ENCODE peak calls at places on chromosomes 4 and X, in five cellular contexts. U, X, H, J and N are unnamed samples.

GRCh38 chr4:29307755-29308154 is 1412.4 kb upstream of the PCDH7 start:
- DNase-seq in U (no peak), X (no peak), H (no peak), J (no peak), N (no peak)

GRCh38 chr4:168711197-168712120 is 214.6 kb downstream of the PALLD start:
- DNase-seq in U (no peak), X (no peak), H (no peak), J (no peak), N (no peak)

GRCh38 chrX:86002076-86002896 is 45.1 kb downstream of the CHM start:
- DNase-seq in U (peak), X (peak), H (no peak), J (peak), N (peak)

GRCh38 chr4:56129431-56129861 is 180.7 kb downstream of the CEP135 start:
- DNase-seq in U (no peak), X (peak), H (peak), J (no peak), N (no peak)

GRCh38 chr4:131638776-131639175 is 1510.3 kb upstream of the PCDH10 start:
- DNase-seq in U (peak), X (no peak), H (no peak), J (no peak), N (no peak)

GRCh38 chr4:73311428-73311827 is 52.8 kb upstream of the ANKRD17 start:
- DNase-seq in U (peak), X (no peak), H (no peak), J (no peak), N (no peak)

GRCh38 chrX:49838374-49838773 is 9.3 kb downstream of the PAGE4 start:
- DNase-seq in U (peak), X (peak), H (no peak), J (no peak), N (peak)

GRCh38 chr4:53575552-53575951 is 15.7 kb downstream of the LNX1 start:
- DNase-seq in U (no peak), X (no peak), H (no peak), J (no peak), N (no peak)

GRCh38 chrX:45344597-45344996 is 143.9 kb upstream of the DIPK2B start:
- DNase-seq in U (peak), X (no peak), H (no peak), J (no peak), N (no peak)

GRCh38 chrX:10106801-10107200 is 50.0 kb upstream of the CLCN4 start:
- DNase-seq in U (no peak), X (no peak), H (no peak), J (no peak), N (no peak)

GRCh38 chr4:78056265-78057129 is 626 bp upstream of the FRAS1 start:
- DNase-seq in U (peak), X (peak), H (peak), J (no peak), N (peak)

GRCh38 chr4:89657931-89658700 is 178.8 kb downstream of the SNCA start:
- DNase-seq in U (peak), X (no peak), H (no peak), J (no peak), N (no peak)

GRCh38 chrX:27254663-27255062 is 208.5 kb downstream of the PPP4R3C start:
- DNase-seq in U (no peak), X (no peak), H (no peak), J (no peak), N (no peak)

GRCh38 chr4:168380290-168380689 is 61.7 kb upstream of the DDX60 start:
- DNase-seq in U (no peak), X (no peak), H (no peak), J (no peak), N (no peak)

GRCh38 chr4:129153700-129154099 is 57.7 kb downstream of the C4orf33 start:
- DNase-seq in U (no peak), X (no peak), H (no peak), J (no peak), N (no peak)

GRCh38 chr4:25253072-25253447 is 19.2 kb downstream of the PI4K2B start:
- DNase-seq in U (no peak), X (no peak), H (no peak), J (no peak), N (no peak)

GRCh38 chr4:9898596-9899345 is 117.3 kb downstream of the DRD5 start:
- DNase-seq in U (no peak), X (peak), H (peak), J (peak), N (peak)

GRCh38 chrX:77446029-77446585 is 1.1 kb upstream of the FGF16 start:
- DNase-seq in U (no peak), X (peak), H (no peak), J (no peak), N (no peak)

GRCh38 chr4:48909697-48910096 is 3.1 kb upstream of the OCIAD2 start:
- DNase-seq in U (peak), X (peak), H (peak), J (peak), N (peak)

GRCh38 chr4:74546020-74546419 is 101.1 kb downstream of the AREG start:
- DNase-seq in U (peak), X (no peak), H (peak), J (no peak), N (no peak)

GRCh38 chr4:101948055-101948454 is 157.5 kb downstream of the BANK1 start:
- DNase-seq in U (no peak), X (no peak), H (no peak), J (no peak), N (no peak)

GRCh38 chr4:101953949-101954348 is 163.4 kb downstream of the BANK1 start:
- DNase-seq in U (peak), X (peak), H (peak), J (peak), N (peak)

GRCh38 chr4:101948951-101949350 is 158.4 kb downstream of the BANK1 start:
- DNase-seq in U (peak), X (no peak), H (no peak), J (no peak), N (no peak)

GRCh38 chr4:101952985-101953384 is 162.5 kb downstream of the BANK1 start:
- DNase-seq in U (no peak), X (no peak), H (no peak), J (no peak), N (no peak)

DNA sequence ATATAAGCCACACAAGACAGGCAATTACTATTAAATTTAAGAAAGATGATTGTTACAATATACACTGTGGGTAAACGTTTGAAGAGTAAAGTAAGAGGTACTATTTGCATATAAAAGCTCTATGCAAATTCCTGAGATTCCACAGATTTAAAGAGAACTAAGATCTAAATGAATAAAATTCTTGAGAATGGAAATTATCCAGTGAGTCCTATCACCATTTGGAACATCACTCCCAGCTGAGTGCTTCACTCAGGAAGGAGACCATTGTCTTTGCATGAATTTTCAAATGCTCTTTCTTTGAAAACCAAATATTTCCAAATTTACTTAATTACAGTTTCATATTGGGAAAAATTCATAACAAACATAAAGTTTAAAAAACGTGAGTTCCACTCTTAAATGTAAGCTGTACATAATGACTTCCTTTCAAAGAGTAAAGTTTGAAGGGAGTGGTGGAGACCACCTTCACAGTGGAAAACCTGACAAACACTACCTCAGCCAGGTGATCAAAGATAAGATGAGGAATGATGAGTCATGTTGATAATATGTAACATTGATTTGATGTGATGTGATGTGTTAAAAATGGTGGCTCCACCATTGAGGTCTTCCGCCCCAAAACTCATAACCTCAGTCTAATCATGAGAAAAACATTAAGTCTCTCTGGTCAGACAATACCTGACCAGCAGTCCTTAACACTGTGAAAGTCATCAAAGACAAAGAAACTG is 159.9 kb downstream of the BANK1 start:
- DNase-seq in U (no peak), X (no peak), H (no peak), J (no peak), N (no peak)
- H3K4ac ChIP-seq in U (no peak), X (no peak), H (no peak), J (no peak), N (no peak)

GRCh38 chr4:108111781-108112180 is 57.0 kb downstream of the LEF1 start:
- DNase-seq in U (no peak), X (no peak), H (no peak), J (no peak), N (no peak)
- H2BK12ac ChIP-seq in U (no peak), X (no peak), H (no peak), J (no peak), N (no peak)

GRCh38 chr4:109025471-109026076 is 262.7 kb upstream of the ETNPPL start:
- DNase-seq in U (peak), X (no peak), H (no peak), J (no peak), N (no peak)
- H4K91ac ChIP-seq in U (no peak), X (no peak), H (no peak), J (no peak), N (no peak)

GRCh38 chr4:188400456-188400855 is 261.2 kb downstream of the TRIML1 start:
- DNase-seq in U (no peak), X (no peak), H (no peak), J (no peak), N (no peak)
- H3K4ac ChIP-seq in U (no peak), X (no peak), H (no peak), J (peak), N (no peak)

GRCh38 chr4:71607109-71607508 is 176.8 kb downstream of the GC start:
- DNase-seq in U (no peak), X (no peak), H (no peak), J (no peak), N (no peak)
- H2BK12ac ChIP-seq in U (no peak), X (no peak), H (peak), J (no peak), N (no peak)

GRCh38 chr4:119000400-119000799 is 111.7 kb downstream of the SYNPO2 start:
- DNase-seq in U (no peak), X (no peak), H (no peak), J (no peak), N (no peak)
- H4K91ac ChIP-seq in U (no peak), X (no peak), H (no peak), J (no peak), N (no peak)

DNA sequence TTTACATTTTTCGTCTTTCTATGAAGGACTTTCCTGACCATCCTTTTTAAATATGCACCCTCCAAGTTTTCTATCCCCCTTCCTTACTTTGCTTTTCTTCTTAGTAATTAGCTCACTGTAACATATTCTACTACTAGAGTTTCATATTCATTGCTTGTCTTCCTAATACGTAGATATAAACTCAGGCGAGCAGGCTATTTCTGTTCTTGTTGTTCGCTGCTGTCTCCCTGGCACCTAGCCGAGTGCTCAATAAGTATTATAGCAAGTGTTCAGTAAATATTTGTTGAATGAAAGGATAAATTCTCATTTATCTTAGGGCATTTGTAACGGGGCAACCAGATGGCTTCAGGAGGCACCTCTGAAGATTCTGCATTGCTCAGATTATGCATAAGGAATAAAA is 6.8 kb upstream of the RHOH start:
- DNase-seq in U (peak), X (no peak), H (no peak), J (no peak), N (no peak)
- H3K4ac ChIP-seq in U (no peak), X (no peak), H (no peak), J (no peak), N (no peak)

GRCh38 chr4:1777822-1778641 is 15.1 kb upstream of the FGFR3 start:
- DNase-seq in U (peak), X (peak), H (peak), J (peak), N (peak)
- H2BK12ac ChIP-seq in U (no peak), X (no peak), H (peak), J (peak), N (peak)